ENCODE peak calls at places on chromosomes 16 and 17, in five cellular contexts. G is K562, B is Calu3, K is glutamatergic neuron, X is lower leg skin. H is an unnamed sample.

GRCh38 chr17:18186271-18186982 is 2.8 kb downstream of the ALKBH5 start:
- DNase-seq in G (no peak), B (no peak), K (no peak), X (no peak), H (no peak)

GRCh38 chr16:31201511-31202401 is 804 bp downstream of the PYCARD start:
- DNase-seq in G (peak), B (peak), K (peak), X (peak), H (peak)

GRCh38 chr17:64384253-64385186 is 6.1 kb downstream of the PECAM1 start:
- DNase-seq in G (no peak), B (no peak), K (no peak), X (no peak), H (no peak)

GRCh38 chr16:67482260-67482924 is 955 bp downstream of the AGRP start:
- DNase-seq in G (no peak), B (no peak), K (no peak), X (no peak), H (no peak)

GRCh38 chr17:21201302-21201602 is 12.7 kb downstream of the TMEM11 start:
- DNase-seq in G (no peak), B (no peak), K (no peak), X (no peak), H (no peak)

GRCh38 chr17:79276824-79277223 is 202.2 kb downstream of the ENGASE start:
- DNase-seq in G (no peak), B (no peak), K (no peak), X (no peak), H (no peak)

GRCh38 chr16:90032664-90033346 is 13.5 kb upstream of the DBNDD1 start:
- DNase-seq in G (no peak), B (no peak), K (no peak), X (no peak), H (no peak)

GRCh38 chr17:50139950-50140885 is 10.3 kb upstream of the SAMD14 start:
- DNase-seq in G (peak), B (peak), K (peak), X (peak), H (peak)

GRCh38 chr17:74699236-74699635 is 13.5 kb downstream of the CD300LF start:
- DNase-seq in G (no peak), B (no peak), K (no peak), X (no peak), H (no peak)

GRCh38 chr16:81746566-81746965 is 32.5 kb upstream of the PLCG2 start:
- DNase-seq in G (no peak), B (no peak), K (no peak), X (no peak), H (no peak)

GRCh38 chr17:48719642-48720262 is 2.6 kb downstream of the PRAC1 start:
- DNase-seq in G (no peak), B (no peak), K (no peak), X (peak), H (no peak)

GRCh38 chr17:4665027-4665426 is 23.5 kb upstream of the ALOX15 start:
- DNase-seq in G (no peak), B (no peak), K (no peak), X (no peak), H (no peak)

GRCh38 chr17:21089145-21089544 is 37.6 kb upstream of the DHRS7B start:
- DNase-seq in G (no peak), B (no peak), K (no peak), X (no peak), H (no peak)

GRCh38 chr17:42422958-42423712 is at the start of gene CAVIN1:
- DNase-seq in G (peak), B (peak), K (peak), X (peak), H (peak)

GRCh38 chr17:66535611-66536010 is 233.2 kb downstream of the PRKCA start:
- DNase-seq in G (no peak), B (no peak), K (no peak), X (no peak), H (no peak)

GRCh38 chr17:7716901-7717755 is at the start of gene DNAH2:
- DNase-seq in G (peak), B (peak), K (peak), X (peak), H (peak)

GRCh38 chr16:12187939-12188673 is 211.6 kb downstream of the SNX29 start:
- DNase-seq in G (no peak), B (peak), K (no peak), X (no peak), H (no peak)

GRCh38 chr16:28491080-28491969 is 549 bp downstream of the CLN3 start:
- DNase-seq in G (peak), B (peak), K (peak), X (peak), H (peak)

GRCh38 chr16:82699262-82699661 is 72.5 kb downstream of the CDH13 start:
- DNase-seq in G (no peak), B (no peak), K (no peak), X (no peak), H (no peak)

GRCh38 chr16:64951681-64952080 is 170.2 kb downstream of the CDH11 start:
- DNase-seq in G (no peak), B (no peak), K (no peak), X (no peak), H (no peak)

GRCh38 chr17:79082311-79083190 is 7.9 kb downstream of the ENGASE start:
- DNase-seq in G (peak), B (peak), K (peak), X (no peak), H (peak)

GRCh38 chr17:68356520-68356919 is 65.2 kb downstream of the ARSG start:
- DNase-seq in G (no peak), B (no peak), K (no peak), X (no peak), H (no peak)

GRCh38 chr16:898761-899677 is 71.8 kb downstream of the LMF1 start:
- DNase-seq in G (no peak), B (no peak), K (peak), X (no peak), H (no peak)

GRCh38 chr17:65218261-65218660 is 81.1 kb downstream of the RGS9 start:
- DNase-seq in G (no peak), B (no peak), K (no peak), X (no peak), H (no peak)

GRCh38 chr16:29745853-29746345 is at the start of gene C16orf54:
- DNase-seq in G (no peak), B (no peak), K (no peak), X (peak), H (no peak)

GRCh38 chr16:86218479-86219170 is 291.7 kb upstream of the FOXF1 start:
- DNase-seq in G (no peak), B (no peak), K (no peak), X (peak), H (no peak)

GRCh38 chr17:69317625-69318024 is 9.3 kb downstream of the ABCA5 start:
- DNase-seq in G (no peak), B (no peak), K (no peak), X (no peak), H (no peak)

GRCh38 chr17:81518113-81518784 is 5.7 kb upstream of the ACTG1 start:
- DNase-seq in G (no peak), B (peak), K (peak), X (no peak), H (no peak)

GRCh38 chr17:69912819-69913218 is 162.2 kb upstream of the KCNJ16 start:
- DNase-seq in G (no peak), B (no peak), K (no peak), X (no peak), H (no peak)

GRCh38 chr17:73474370-73474988 is 162.7 kb upstream of the CDC42EP4 start:
- DNase-seq in G (peak), B (peak), K (peak), X (peak), H (no peak)

GRCh38 chr17:48752399-48753288 is 24.1 kb upstream of the HOXB13 start:
- DNase-seq in G (no peak), B (no peak), K (no peak), X (no peak), H (no peak)

GRCh38 chr17:55448681-55449080 is 27.0 kb upstream of the MMD start:
- DNase-seq in G (no peak), B (no peak), K (no peak), X (no peak), H (no peak)

GRCh38 chr17:29243792-29244191 is 2.9 kb upstream of the CRYBA1 start:
- DNase-seq in G (peak), B (peak), K (no peak), X (no peak), H (no peak)
- TF ChIP-seq CTCF in G (peak), B (no peak), K (peak), X (no peak), H (peak)

GRCh38 chr17:36657763-36658490 is 56.5 kb downstream of the MRM1 start:
- DNase-seq in G (peak), B (peak), K (peak), X (no peak), H (peak)
- TF ChIP-seq CTCF in G (peak), B (peak), K (no peak), X (no peak), H (no peak)

GRCh38 chr16:27268376-27269299 is at the start of gene NSMCE1:
- DNase-seq in G (peak), B (peak), K (peak), X (peak), H (peak)
- TF ChIP-seq CTCF in G (peak), B (peak), K (no peak), X (no peak), H (no peak)

GRCh38 chr17:76152580-76152979 is 11.5 kb upstream of the FOXJ1 start:
- DNase-seq in G (no peak), B (no peak), K (no peak), X (peak), H (no peak)

GRCh38 chr17:76153202-76153601 is 12.2 kb upstream of the FOXJ1 start:
- DNase-seq in G (no peak), B (no peak), K (no peak), X (peak), H (no peak)

GRCh38 chr17:76154292-76154691 is 13.2 kb upstream of the FOXJ1 start:
- DNase-seq in G (no peak), B (no peak), K (no peak), X (no peak), H (no peak)

GRCh38 chr17:76154935-76155845 is 14.1 kb upstream of the FOXJ1 start:
- DNase-seq in G (no peak), B (no peak), K (no peak), X (peak), H (no peak)

DNA sequence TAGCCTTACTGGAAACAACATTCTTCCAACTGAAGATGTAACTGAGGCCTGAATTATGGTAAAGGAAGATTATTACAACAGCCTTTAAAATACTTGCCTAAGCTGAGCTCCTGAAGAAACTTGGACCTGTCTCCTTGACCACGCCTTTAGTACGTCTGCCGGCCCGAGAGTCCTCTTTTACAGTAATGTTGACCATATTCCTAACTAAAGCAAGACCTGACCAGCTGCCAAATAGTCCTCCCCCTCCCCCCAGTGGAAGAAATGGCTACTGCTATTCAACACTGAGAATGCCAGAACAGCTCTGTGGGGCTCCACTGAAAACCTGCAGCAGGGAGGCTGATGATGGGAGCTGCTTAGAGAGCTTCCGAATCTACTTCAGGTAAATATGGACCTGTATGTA is 12.6 kb upstream of the FOXJ1 start:
- DNase-seq in G (no peak), B (no peak), K (no peak), X (peak), H (no peak)
- TF ChIP-seq CTCF in G (peak), B (no peak), K (no peak), X (no peak), H (peak)